ENCODE peak calls at places on chromosomes 4 and X, in five cellular contexts. T, E, D, S and Y are unnamed samples.

GRCh38 chr4:87316961-87317360 is 5.7 kb downstream of the HSD17B13 start:
- DNase-seq in T (no peak), E (no peak), D (no peak), S (no peak), Y (no peak)

GRCh38 chr4:10256203-10256602 is 139.6 kb upstream of the WDR1 start:
- DNase-seq in T (no peak), E (no peak), D (no peak), S (no peak), Y (no peak)

GRCh38 chr4:82217986-82218715 is 155.6 kb downstream of the HNRNPD start:
- DNase-seq in T (no peak), E (no peak), D (no peak), S (no peak), Y (no peak)

GRCh38 chr4:165410214-165410613 is 31.4 kb downstream of the CPE start:
- DNase-seq in T (no peak), E (no peak), D (no peak), S (no peak), Y (no peak)

GRCh38 chrX:151814767-151815166 is 80.2 kb downstream of the CNGA2 start:
- DNase-seq in T (no peak), E (no peak), D (no peak), S (no peak), Y (no peak)

GRCh38 chr4:24963277-24963676 is 50.4 kb upstream of the CCDC149 start:
- DNase-seq in T (no peak), E (no peak), D (no peak), S (no peak), Y (no peak)

GRCh38 chrX:63934160-63934559 is 149.1 kb upstream of the ARHGEF9 start:
- DNase-seq in T (no peak), E (no peak), D (no peak), S (no peak), Y (no peak)

GRCh38 chr4:107939307-107939706 is 8.0 kb downstream of the CYP2U1 start:
- DNase-seq in T (no peak), E (no peak), D (no peak), S (no peak), Y (peak)

GRCh38 chr4:171981185-171981584 is 168.0 kb downstream of the GALNTL6 start:
- DNase-seq in T (no peak), E (no peak), D (no peak), S (no peak), Y (no peak)

GRCh38 chr4:186587416-186588018 is 32.1 kb upstream of the MTNR1A start:
- DNase-seq in T (peak), E (peak), D (no peak), S (no peak), Y (peak)

GRCh38 chr4:152348670-152349069 is 187.2 kb downstream of the FBXW7 start:
- DNase-seq in T (no peak), E (no peak), D (no peak), S (no peak), Y (no peak)

GRCh38 chrX:153491351-153492152 is 3.2 kb upstream of the BGN start:
- DNase-seq in T (no peak), E (no peak), D (no peak), S (no peak), Y (no peak)

GRCh38 chr4:14196141-14196540 is 568.6 kb upstream of the BOD1L1 start:
- DNase-seq in T (no peak), E (no peak), D (no peak), S (no peak), Y (peak)

GRCh38 chrX:103688949-103689348 is 2.5 kb upstream of the MORF4L2 start:
- DNase-seq in T (no peak), E (no peak), D (peak), S (no peak), Y (peak)

GRCh38 chr4:3218824-3219760 is 29.9 kb upstream of the MSANTD1 start:
- DNase-seq in T (no peak), E (no peak), D (no peak), S (no peak), Y (no peak)

GRCh38 chr4:94354474-94354896 is 11.8 kb upstream of the HPGDS start:
- DNase-seq in T (no peak), E (no peak), D (no peak), S (no peak), Y (no peak)

GRCh38 chr4:52641853-52642563 is 17.1 kb downstream of the USP46 start:
- DNase-seq in T (no peak), E (no peak), D (no peak), S (no peak), Y (peak)

GRCh38 chr4:100062921-100063320 is 112.8 kb upstream of the H2AZ1 start:
- DNase-seq in T (no peak), E (no peak), D (no peak), S (no peak), Y (peak)

GRCh38 chr4:103118171-103118570 is 18.5 kb upstream of the BDH2 start:
- DNase-seq in T (no peak), E (no peak), D (no peak), S (no peak), Y (peak)

GRCh38 chr4:11904991-11905760 is 476.5 kb upstream of the HS3ST1 start:
- DNase-seq in T (no peak), E (no peak), D (no peak), S (no peak), Y (no peak)

GRCh38 chrX:41921492-41922124 is 1.7 kb downstream of the CASK start:
- DNase-seq in T (no peak), E (no peak), D (no peak), S (no peak), Y (no peak)

GRCh38 chr4:81314897-81315470 is 100.0 kb upstream of the PRKG2 start:
- DNase-seq in T (no peak), E (no peak), D (no peak), S (no peak), Y (no peak)

GRCh38 chr4:123353656-123354055 is 42.9 kb upstream of the SPRY1 start:
- DNase-seq in T (no peak), E (no peak), D (no peak), S (no peak), Y (peak)

GRCh38 chr4:70269674-70270073 is 27.3 kb downstream of the CSN3 start:
- DNase-seq in T (no peak), E (no peak), D (no peak), S (no peak), Y (no peak)

GRCh38 chr4:5710065-5710961 is 688 bp upstream of the EVC start:
- DNase-seq in T (no peak), E (no peak), D (no peak), S (no peak), Y (no peak)

GRCh38 chr4:84218002-84218401 is 281.1 kb downstream of the NKX6-1 start:
- DNase-seq in T (no peak), E (no peak), D (no peak), S (no peak), Y (peak)

GRCh38 chr4:183797041-183797444 is 108.1 kb upstream of the STOX2 start:
- DNase-seq in T (no peak), E (no peak), D (no peak), S (no peak), Y (no peak)

GRCh38 chrX:114903618-114904017 is 113.8 kb downstream of the IL13RA2 start:
- DNase-seq in T (no peak), E (no peak), D (no peak), S (no peak), Y (no peak)

GRCh38 chr4:73945140-73945539 is 36.7 kb downstream of the PF4 start:
- DNase-seq in T (no peak), E (no peak), D (no peak), S (no peak), Y (no peak)